ENCODE peak calls at places on chromosomes 13 and 19, in five cellular contexts. One of them, this sample, is unnamed.

GRCh38 chr19:40716031-40716654 is 543 bp downstream of the COQ8B start:
- DNase-seq in fibroblast of the conjunctiva: no peak
- DNase-seq in vagina: no peak
- DNase-seq in GM12878: peak
- DNase-seq in activated CD4-positive, alpha-beta T cell treated with anti-CD3 and anti-CD28 coated beads for 4 hours: peak
- DNase-seq in this sample: no peak

GRCh38 chr19:16778796-16779411 is 50.3 kb upstream of the SIN3B start:
- DNase-seq in GM12878: peak
- DNase-seq in vagina: no peak
- DNase-seq in activated CD4-positive, alpha-beta T cell treated with anti-CD3 and anti-CD28 coated beads for 4 hours: peak
- DNase-seq in fibroblast of the conjunctiva: peak
- DNase-seq in this sample: no peak

GRCh38 chr19:50518091-50519005 is 4.6 kb upstream of the ASPDH start:
- DNase-seq in GM12878: no peak
- DNase-seq in vagina: no peak
- DNase-seq in activated CD4-positive, alpha-beta T cell treated with anti-CD3 and anti-CD28 coated beads for 4 hours: no peak
- DNase-seq in fibroblast of the conjunctiva: no peak
- DNase-seq in this sample: peak

GRCh38 chr19:58387338-58388174 is 487 bp downstream of the RPS5 start:
- DNase-seq in fibroblast of the conjunctiva: no peak
- DNase-seq in activated CD4-positive, alpha-beta T cell treated with anti-CD3 and anti-CD28 coated beads for 4 hours: no peak
- DNase-seq in vagina: no peak
- DNase-seq in GM12878: no peak
- DNase-seq in this sample: peak

GRCh38 chr13:33727356-33728083 is 90.4 kb upstream of the RFC3 start:
- DNase-seq in fibroblast of the conjunctiva: no peak
- DNase-seq in activated CD4-positive, alpha-beta T cell treated with anti-CD3 and anti-CD28 coated beads for 4 hours: no peak
- DNase-seq in GM12878: no peak
- DNase-seq in vagina: no peak
- DNase-seq in this sample: no peak

GRCh38 chr13:47044842-47045241 is 148.0 kb upstream of the HTR2A start:
- DNase-seq in GM12878: no peak
- DNase-seq in fibroblast of the conjunctiva: no peak
- DNase-seq in vagina: no peak
- DNase-seq in activated CD4-positive, alpha-beta T cell treated with anti-CD3 and anti-CD28 coated beads for 4 hours: no peak
- DNase-seq in this sample: no peak

GRCh38 chr19:45955905-45956608 is 17.6 kb downstream of the NOVA2 start:
- DNase-seq in activated CD4-positive, alpha-beta T cell treated with anti-CD3 and anti-CD28 coated beads for 4 hours: no peak
- DNase-seq in vagina: no peak
- DNase-seq in GM12878: no peak
- DNase-seq in fibroblast of the conjunctiva: no peak
- DNase-seq in this sample: no peak

GRCh38 chr19:15418112-15418587 is 638 bp downstream of the AKAP8L start:
- DNase-seq in GM12878: no peak
- DNase-seq in fibroblast of the conjunctiva: no peak
- DNase-seq in vagina: no peak
- DNase-seq in activated CD4-positive, alpha-beta T cell treated with anti-CD3 and anti-CD28 coated beads for 4 hours: no peak
- DNase-seq in this sample: no peak

GRCh38 chr13:29581666-29582065 is 13.8 kb downstream of the SLC7A1 start:
- DNase-seq in fibroblast of the conjunctiva: no peak
- DNase-seq in GM12878: no peak
- DNase-seq in vagina: no peak
- DNase-seq in activated CD4-positive, alpha-beta T cell treated with anti-CD3 and anti-CD28 coated beads for 4 hours: no peak
- DNase-seq in this sample: no peak

This sample was measured in chondrocyte.